ENCODE peak calls at places on chromosomes 7 and 10, in four cellular contexts. One of them, this sample, is unnamed.
A peak's percentile ranks its signal among the peaks of the same experiment; 100 is the strongest.

GRCh38 chr10:124240721-124241350 is 147.4 kb upstream of the CHST15 start:
- DNase-seq in suprapubic skin: peak; percentile 48
- DNase-seq in hippocampal formation: no peak
- DNase-seq in progenitor cell of endocrine pancreas: no peak
- DNase-seq in this sample: no peak

GRCh38 chr7:139542308-139543151 is 19.0 kb downstream of the CLEC2L start:
- DNase-seq in suprapubic skin: no peak
- DNase-seq in progenitor cell of endocrine pancreas: no peak
- DNase-seq in hippocampal formation: no peak
- DNase-seq in this sample: no peak

GRCh38 chr10:116147162-116147906 is 125.7 kb downstream of the GFRA1 start:
- DNase-seq in suprapubic skin: no peak
- DNase-seq in hippocampal formation: no peak
- DNase-seq in progenitor cell of endocrine pancreas: no peak
- DNase-seq in this sample: no peak

GRCh38 chr7:77877800-77878199 is 79.2 kb downstream of the PHTF2 start:
- DNase-seq in suprapubic skin: no peak
- DNase-seq in progenitor cell of endocrine pancreas: no peak
- DNase-seq in hippocampal formation: no peak
- DNase-seq in this sample: no peak

GRCh38 chr10:64558094-64558870 is 1037.1 kb downstream of the REEP3 start:
- DNase-seq in hippocampal formation: peak; percentile 53
- DNase-seq in progenitor cell of endocrine pancreas: no peak
- DNase-seq in suprapubic skin: no peak
- DNase-seq in this sample: no peak

GRCh38 chr7:140260767-140261486 is 84.1 kb upstream of the KDM7A start:
- DNase-seq in progenitor cell of endocrine pancreas: no peak
- DNase-seq in hippocampal formation: peak; percentile 24
- DNase-seq in suprapubic skin: no peak
- DNase-seq in this sample: no peak

GRCh38 chr10:11934262-11934661 is 108.3 kb downstream of the UPF2 start:
- DNase-seq in progenitor cell of endocrine pancreas: no peak
- DNase-seq in hippocampal formation: no peak
- DNase-seq in suprapubic skin: no peak
- DNase-seq in this sample: no peak

GRCh38 chr7:553637-554111 is 34.0 kb upstream of the PDGFA start:
- DNase-seq in suprapubic skin: no peak
- DNase-seq in hippocampal formation: no peak
- DNase-seq in progenitor cell of endocrine pancreas: no peak
- DNase-seq in this sample: no peak

GRCh38 chr7:156725982-156726381 is 85.4 kb downstream of the RNF32 start:
- DNase-seq in suprapubic skin: no peak
- DNase-seq in hippocampal formation: no peak
- DNase-seq in progenitor cell of endocrine pancreas: no peak
- DNase-seq in this sample: no peak

GRCh38 chr10:117539271-117539876 is 3.2 kb upstream of the EMX2 start:
- DNase-seq in suprapubic skin: no peak
- DNase-seq in hippocampal formation: no peak
- DNase-seq in progenitor cell of endocrine pancreas: no peak
- DNase-seq in this sample: no peak

GRCh38 chr7:155683714-155684113 is 39.3 kb downstream of the RBM33 start:
- DNase-seq in progenitor cell of endocrine pancreas: no peak
- DNase-seq in suprapubic skin: no peak
- DNase-seq in hippocampal formation: no peak
- DNase-seq in this sample: no peak

GRCh38 chr10:75402486-75403143 is 1.1 kb upstream of the ZNF503 start:
- DNase-seq in hippocampal formation: no peak
- DNase-seq in progenitor cell of endocrine pancreas: peak; percentile 57
- DNase-seq in suprapubic skin: no peak
- DNase-seq in this sample: peak; percentile 87

GRCh38 chr10:61452655-61453641 is at the start of gene TMEM26:
- DNase-seq in hippocampal formation: no peak
- DNase-seq in suprapubic skin: no peak
- DNase-seq in progenitor cell of endocrine pancreas: peak; percentile 37
- DNase-seq in this sample: no peak

GRCh38 chr7:8625612-8626011 is 192.2 kb downstream of the NXPH1 start:
- DNase-seq in hippocampal formation: no peak
- DNase-seq in suprapubic skin: no peak
- DNase-seq in progenitor cell of endocrine pancreas: no peak
- DNase-seq in this sample: no peak

GRCh38 chr10:45432700-45433472 is 58.9 kb downstream of the ALOX5 start:
- DNase-seq in hippocampal formation: no peak
- DNase-seq in progenitor cell of endocrine pancreas: no peak
- DNase-seq in suprapubic skin: no peak
- DNase-seq in this sample: no peak

GRCh38 chr10:22580711-22581110 is 133.7 kb downstream of the PIP4K2A start:
- DNase-seq in suprapubic skin: no peak
- DNase-seq in progenitor cell of endocrine pancreas: no peak
- DNase-seq in hippocampal formation: no peak
- DNase-seq in this sample: no peak

GRCh38 chr7:6258440-6259182 is 13.8 kb downstream of the CYTH3 start:
- DNase-seq in hippocampal formation: no peak
- DNase-seq in progenitor cell of endocrine pancreas: no peak
- DNase-seq in suprapubic skin: no peak
- DNase-seq in this sample: no peak

GRCh38 chr7:97845622-97846203 is 26.5 kb downstream of the ASNS start:
- DNase-seq in suprapubic skin: no peak
- DNase-seq in progenitor cell of endocrine pancreas: no peak
- DNase-seq in hippocampal formation: no peak
- DNase-seq in this sample: peak; percentile 24

GRCh38 chr7:99707096-99707495 is 27.3 kb upstream of the CYP3A5 start:
- DNase-seq in suprapubic skin: no peak
- DNase-seq in hippocampal formation: no peak
- DNase-seq in progenitor cell of endocrine pancreas: no peak
- DNase-seq in this sample: no peak

GRCh38 chr10:43136995-43137700 is 1.1 kb upstream of the CSGALNACT2 start:
- DNase-seq in suprapubic skin: no peak
- DNase-seq in hippocampal formation: no peak
- DNase-seq in progenitor cell of endocrine pancreas: no peak
- DNase-seq in this sample: no peak

GRCh38 chr7:106871793-106872571 is 6.9 kb downstream of the PIK3CG start:
- DNase-seq in hippocampal formation: no peak
- DNase-seq in suprapubic skin: no peak
- DNase-seq in progenitor cell of endocrine pancreas: no peak
- DNase-seq in this sample: no peak

GRCh38 chr10:90354914-90355313 is 502.9 kb downstream of the HTR7 start:
- DNase-seq in hippocampal formation: no peak
- DNase-seq in progenitor cell of endocrine pancreas: no peak
- DNase-seq in suprapubic skin: no peak
- DNase-seq in this sample: no peak

GRCh38 chr7:154914580-154915380 is 88.1 kb downstream of the PAXIP1 start:
- DNase-seq in progenitor cell of endocrine pancreas: no peak
- DNase-seq in suprapubic skin: no peak
- DNase-seq in hippocampal formation: no peak
- DNase-seq in this sample: no peak

GRCh38 chr7:70322786-70323185 is 724.5 kb downstream of the AUTS2 start:
- DNase-seq in progenitor cell of endocrine pancreas: no peak
- DNase-seq in suprapubic skin: no peak
- DNase-seq in hippocampal formation: no peak
- DNase-seq in this sample: no peak

GRCh38 chr7:86629-87028 is 105.7 kb upstream of the FAM20C start:
- DNase-seq in progenitor cell of endocrine pancreas: no peak
- DNase-seq in suprapubic skin: no peak
- DNase-seq in hippocampal formation: no peak
- DNase-seq in this sample: no peak

GRCh38 chr10:110006358-110007170 is 1.2 kb upstream of the ADD3 start:
- DNase-seq in progenitor cell of endocrine pancreas: peak; percentile 9
- DNase-seq in hippocampal formation: peak; percentile 62
- DNase-seq in suprapubic skin: peak; percentile 88
- DNase-seq in this sample: peak; percentile 61

GRCh38 chr7:133139350-133139749 is 57.5 kb upstream of the CHCHD3 start:
- DNase-seq in suprapubic skin: no peak
- DNase-seq in hippocampal formation: no peak
- DNase-seq in progenitor cell of endocrine pancreas: peak; percentile 38
- DNase-seq in this sample: peak; percentile 57